ENCODE peak calls at places on chromosomes 7 and 10, in five cellular contexts. F is RCC 7860, L is caudate nucleus, O is NCI-H2171, U is substantia nigra. H is an unnamed sample.
A peak's percentile ranks its signal among the peaks of the same experiment; 100 is the strongest.

GRCh38 chr7:132895231-132895630 is 186.7 kb downstream of the CHCHD3 start:
- DNase-seq in L (no peak), U (no peak), O (no peak), F (no peak), H (no peak)

GRCh38 chr7:12709731-12710502 is 22.5 kb downstream of the ARL4A start:
- DNase-seq in U (no peak), O (no peak), F (no peak), L (no peak), H (no peak)

GRCh38 chr10:71840177-71840711 is 10.8 kb downstream of the PSAP start:
- DNase-seq in F (peak; percentile 97), L (peak; percentile 76), O (peak; percentile 76), U (peak; percentile 80), H (peak; percentile 84)

GRCh38 chr7:116152276-116152675 is 58.1 kb upstream of the TES start:
- DNase-seq in O (no peak), U (no peak), L (no peak), F (no peak), H (no peak)

GRCh38 chr10:14588084-14588937 is 186.4 kb downstream of the FAM107B start:
- DNase-seq in L (no peak), O (no peak), F (peak; percentile 70), U (no peak), H (no peak)

GRCh38 chr10:133422821-133423771 is 1.3 kb downstream of the SPRN start:
- DNase-seq in F (no peak), L (no peak), O (no peak), U (no peak), H (no peak)

GRCh38 chr7:156752371-156753297 is 112.1 kb downstream of the RNF32 start:
- DNase-seq in L (no peak), O (no peak), F (no peak), U (no peak), H (no peak)

GRCh38 chr7:106744507-106745180 is 83.7 kb upstream of the CCDC71L start:
- DNase-seq in U (no peak), F (no peak), L (no peak), O (no peak), H (no peak)

GRCh38 chr10:90652519-90652918 is 205.3 kb downstream of the HTR7 start:
- DNase-seq in L (no peak), O (no peak), F (peak; percentile 18), U (no peak), H (no peak)

GRCh38 chr7:97018775-97019535 is 5.7 kb downstream of the DLX5 start:
- DNase-seq in U (no peak), F (no peak), L (no peak), O (no peak), H (no peak)

GRCh38 chr7:147700702-147701101 is 889.9 kb upstream of the C7orf33 start:
- DNase-seq in F (no peak), O (no peak), L (no peak), U (no peak), H (no peak)

GRCh38 chr7:158710651-158711102 is 6.1 kb upstream of the NCAPG2 start:
- DNase-seq in F (peak; percentile 51), L (no peak), O (no peak), U (no peak), H (no peak)

GRCh38 chr10:69847458-69847857 is 45.8 kb downstream of the COL13A1 start:
- DNase-seq in L (no peak), O (no peak), U (no peak), F (no peak), H (no peak)

GRCh38 chr10:94983555-94983954 is 45.1 kb downstream of the CYP2C9 start:
- DNase-seq in O (no peak), F (no peak), U (no peak), L (no peak), H (no peak)

GRCh38 chr7:84025332-84025927 is 169.2 kb downstream of the SEMA3A start:
- DNase-seq in U (no peak), L (no peak), F (peak; percentile 99), O (no peak), H (no peak)

GRCh38 chr10:82564353-82565218 is 689.6 kb downstream of the NRG3 start:
- DNase-seq in O (peak; percentile 50), L (no peak), U (no peak), F (peak; percentile 79), H (no peak)

GRCh38 chr7:136868496-136869005 is at the start of gene CHRM2:
- DNase-seq in F (no peak), L (no peak), O (no peak), U (no peak), H (no peak)

GRCh38 chr7:45973725-45974532 is 52.9 kb upstream of the IGFBP3 start:
- DNase-seq in O (no peak), L (peak; percentile 45), F (no peak), U (peak; percentile 83), H (peak; percentile 87)

GRCh38 chr7:157996359-157997079 is 591.1 kb downstream of the PTPRN2 start:
- DNase-seq in U (no peak), L (no peak), O (peak; percentile 89), F (no peak), H (no peak)